ENCODE peak calls at places on chromosomes 13 and 19, in ten cellular contexts. B is heart right ventricle; I is stimulated activated CD8-positive, alpha-beta memory T cell treated with anti-CD3 and anti-CD28 coated beads, Interleukin-7, amount 100 ng/mL, for 48 hours; P is SHP77; W is CD4-positive, alpha-beta T cell; F is AG04449; H is colonic mucosa; V is T-helper 2 cell; C is RPMI7951; U is AG08395. E is an unnamed sample.

GRCh38 chr19:3575260-3575741 is 2.6 kb downstream of the HMG20B start:
- DNase-seq in W (no peak), P (peak; percentile 24), V (peak; percentile 39), B (no peak), U (no peak), F (no peak), C (peak; percentile 52), I (no peak), H (peak; percentile 28), E (no peak)

GRCh38 chr19:57171551-57172081 is 4.3 kb upstream of the DUXA start:
- DNase-seq in I (no peak), B (peak; percentile 58), C (peak; percentile 28), F (no peak), V (peak; percentile 52), H (peak; percentile 32), U (peak; percentile 47), W (no peak), P (no peak), E (no peak)

GRCh38 chr13:36418022-36418805 is 14.1 kb upstream of the CCNA1 start:
- DNase-seq in P (no peak), V (peak; percentile 33), U (no peak), C (peak; percentile 56), H (no peak), I (no peak), F (no peak), W (no peak), B (no peak), E (peak; percentile 32)

GRCh38 chr13:75633285-75633684 is 2.8 kb upstream of the LMO7 start:
- DNase-seq in W (no peak), U (peak; percentile 73), I (no peak), B (no peak), P (no peak), V (no peak), H (no peak), C (peak; percentile 84), F (peak; percentile 88), E (no peak)

GRCh38 chr13:34931572-34931971 is 10.5 kb upstream of the NBEA start:
- DNase-seq in W (no peak), H (no peak), C (peak; percentile 75), V (no peak), B (no peak), U (no peak), F (no peak), P (no peak), I (no peak), E (no peak)

GRCh38 chr13:99743079-99743478 is 228.5 kb downstream of the ZIC5 start:
- DNase-seq in W (no peak), C (no peak), I (no peak), V (no peak), B (no peak), H (no peak), U (no peak), F (no peak), P (no peak), E (no peak)

GRCh38 chr19:50975766-50976165 is 6.4 kb upstream of the KLK6 start:
- DNase-seq in I (no peak), U (no peak), B (no peak), C (peak; percentile 16), F (no peak), V (no peak), P (no peak), H (peak; percentile 19), W (no peak), E (no peak)

GRCh38 chr13:31069808-31070544 is 91.7 kb downstream of the HSPH1 start:
- DNase-seq in B (no peak), P (no peak), C (no peak), F (no peak), I (no peak), H (no peak), W (no peak), U (no peak), V (no peak), E (no peak)

GRCh38 chr13:26996965-26997752 is 174.5 kb downstream of the USP12 start:
- DNase-seq in F (no peak), P (no peak), I (no peak), H (no peak), W (no peak), B (no peak), U (no peak), C (no peak), V (peak; percentile 73), E (peak; percentile 77)

GRCh38 chr13:79749985-79750551 is 269.1 kb downstream of the NDFIP2 start:
- DNase-seq in I (no peak), V (no peak), P (no peak), C (peak; percentile 76), U (peak; percentile 91), H (no peak), B (peak; percentile 15), F (peak; percentile 98), W (no peak), E (no peak)

GRCh38 chr19:49851456-49852259 is 699 bp downstream of the PTOV1 start:
- DNase-seq in C (no peak), H (peak; percentile 52), P (no peak), I (no peak), F (no peak), W (peak; percentile 19), B (peak; percentile 46), V (no peak), U (no peak), E (no peak)

GRCh38 chr13:36543671-36544070 is 111.4 kb downstream of the CCNA1 start:
- DNase-seq in W (no peak), P (peak; percentile 79), F (no peak), U (no peak), V (no peak), I (no peak), C (no peak), B (no peak), H (no peak), E (no peak)

GRCh38 chr19:12872941-12873890 is 8.0 kb downstream of the DNASE2 start:
- DNase-seq in F (no peak), V (peak; percentile 77), H (peak; percentile 79), P (peak; percentile 7), U (peak; percentile 47), B (no peak), I (no peak), C (peak; percentile 74), W (peak; percentile 27), E (no peak)

GRCh38 chr13:44668707-44669106 is 92.6 kb upstream of the TSC22D1 start:
- DNase-seq in H (no peak), C (no peak), I (no peak), U (peak; percentile 22), W (no peak), V (no peak), B (no peak), P (no peak), F (peak; percentile 63), E (no peak)

GRCh38 chr13:99027661-99028425 is 50.0 kb upstream of the DOCK9 start:
- DNase-seq in W (no peak), I (no peak), H (no peak), B (no peak), C (no peak), V (peak; percentile 26), P (no peak), F (no peak), U (no peak), E (no peak)

GRCh38 chr13:45828253-45828968 is 23.1 kb downstream of the SIAH3 start:
- DNase-seq in I (no peak), F (no peak), P (no peak), V (no peak), B (no peak), C (no peak), U (no peak), W (no peak), H (no peak), E (no peak)

GRCh38 chr19:38731654-38732301 is 12.5 kb downstream of the CAPN12 start:
- DNase-seq in C (no peak), U (no peak), W (no peak), I (no peak), F (no peak), P (no peak), B (no peak), V (no peak), H (peak; percentile 76), E (no peak)

E was measured in GM12878.